ENCODE peak calls at places on chromosomes 5 and 9, in six cellular contexts. R, P, X, D, N and I are unnamed samples. For H3K27me3 and H3K36me3, the result is how much of the 10 kb centered on the place peaks cover.

GRCh38 chr9:110180713-110181434 is 27.1 kb downstream of the C9orf152 start:
- DNase-seq in R (no peak), P (no peak), X (peak), D (no peak), N (no peak), I (no peak)

GRCh38 chr9:135348788-135349150 is 130.8 kb upstream of the PPP1R26 start:
- DNase-seq in R (no peak), P (no peak), X (no peak), D (no peak), N (no peak), I (no peak)

GRCh38 chr5:62538017-62538942 is 40.3 kb upstream of the LRRC70 start:
- DNase-seq in R (no peak), P (no peak), X (no peak), D (no peak), N (no peak), I (no peak)

GRCh38 chr5:76641514-76642120 is 18.4 kb upstream of the F2RL2 start:
- DNase-seq in R (peak), P (no peak), X (peak), D (peak), N (peak), I (peak)

GRCh38 chr5:132506094-132506692 is 15.6 kb upstream of the IRF1 start:
- DNase-seq in R (peak), P (no peak), X (no peak), D (no peak), N (no peak), I (no peak)

GRCh38 chr5:74500037-74500917 is 140.3 kb downstream of the ENC1 start:
- DNase-seq in R (no peak), P (no peak), X (no peak), D (no peak), N (no peak), I (no peak)

GRCh38 chr9:121885345-121885901 is 207.7 kb downstream of the TTLL11 start:
- DNase-seq in R (no peak), P (no peak), X (no peak), D (no peak), N (no peak), I (no peak)

GRCh38 chr5:158785397-158785796 is 314.3 kb downstream of the EBF1 start:
- DNase-seq in R (no peak), P (no peak), X (no peak), D (no peak), N (no peak), I (no peak)

GRCh38 chr5:133220851-133221674 is 169.2 kb downstream of the HSPA4 start:
- DNase-seq in R (no peak), P (no peak), X (no peak), D (no peak), N (no peak), I (no peak)

GRCh38 chr5:140041492-140042421 is 1.3 kb downstream of the NRG2 start:
- DNase-seq in R (peak), P (peak), X (peak), D (peak), N (peak), I (peak)

GRCh38 chr5:127386557-127386956 is 96.0 kb downstream of the MEGF10 start:
- DNase-seq in R (no peak), P (no peak), X (no peak), D (no peak), N (no peak), I (no peak)

GRCh38 chr9:137149942-137150484 is 11.1 kb downstream of the GRIN1 start:
- DNase-seq in R (no peak), P (no peak), X (no peak), D (no peak), N (peak), I (no peak)

GRCh38 chr9:133973111-133973790 is 18.9 kb downstream of the VAV2 start:
- DNase-seq in R (no peak), P (peak), X (no peak), D (no peak), N (no peak), I (no peak)

GRCh38 chr9:18485691-18486090 is 11.7 kb downstream of the ADAMTSL1 start:
- DNase-seq in R (no peak), P (no peak), X (no peak), D (no peak), N (no peak), I (no peak)

GRCh38 chr9:85258823-85259370 is 482.9 kb downstream of the AGTPBP1 start:
- DNase-seq in R (peak), P (no peak), X (peak), D (peak), N (peak), I (peak)

GRCh38 chr5:152689275-152689711 is 284.2 kb upstream of the NMUR2 start:
- DNase-seq in R (peak), P (no peak), X (no peak), D (no peak), N (no peak), I (no peak)

GRCh38 chr9:37618817-37619216 is 26.4 kb upstream of the TOMM5 start:
- DNase-seq in R (peak), P (no peak), X (no peak), D (no peak), N (no peak), I (no peak)

GRCh38 chr5:81717815-81718214 is 33.1 kb downstream of the SSBP2 start:
- DNase-seq in R (no peak), P (no peak), X (no peak), D (no peak), N (no peak), I (no peak)

GRCh38 chr9:88007291-88007650 is 32.9 kb upstream of the CDK20 start:
- DNase-seq in R (no peak), P (no peak), X (no peak), D (no peak), N (no peak), I (no peak)

GRCh38 chr5:172881691-172882370 is 47.8 kb downstream of the ERGIC1 start:
- DNase-seq in R (no peak), P (peak), X (peak), D (peak), N (peak), I (no peak)

GRCh38 chr5:88660947-88661869 is 221.8 kb downstream of the MEF2C start:
- DNase-seq in R (peak), P (no peak), X (no peak), D (peak), N (no peak), I (no peak)

GRCh38 chr5:172777381-172778222 is 6.6 kb upstream of the DUSP1 start:
- DNase-seq in R (no peak), P (peak), X (peak), D (peak), N (peak), I (peak)

GRCh38 chr9:101586651-101587050 is 8.1 kb downstream of the PPP3R2 start:
- DNase-seq in R (no peak), P (no peak), X (no peak), D (no peak), N (no peak), I (no peak)

GRCh38 chr5:39253211-39253610 is 33.8 kb upstream of the FYB1 start:
- DNase-seq in R (no peak), P (no peak), X (no peak), D (no peak), N (no peak), I (no peak)

GRCh38 chr5:137090151-137090550 is 409.0 kb downstream of the SPOCK1 start:
- DNase-seq in R (no peak), P (no peak), X (no peak), D (no peak), N (no peak), I (no peak)

GRCh38 chr5:88251048-88251711 is 17.5 kb downstream of the TMEM161B start:
- DNase-seq in R (no peak), P (no peak), X (no peak), D (no peak), N (no peak), I (no peak)

GRCh38 chr9:98101868-98102273 is 17.2 kb downstream of the TRIM14 start:
- DNase-seq in R (no peak), P (peak), X (no peak), D (no peak), N (peak), I (no peak)

GRCh38 chr9:137480686-137481683 is 21.9 kb upstream of the NSMF start:
- DNase-seq in R (no peak), P (no peak), X (no peak), D (no peak), N (no peak), I (no peak)

GRCh38 chr9:69671904-69672827 is at the start of gene APBA1:
- DNase-seq in R (peak), P (peak), X (peak), D (peak), N (peak), I (peak)

GRCh38 chr5:171149333-171149732 is 159.7 kb upstream of the TLX3 start:
- DNase-seq in R (no peak), P (no peak), X (no peak), D (no peak), N (no peak), I (no peak)

GRCh38 chr5:81021951-81022687 is 62.0 kb downstream of the RASGRF2 start:
- DNase-seq in R (no peak), P (no peak), X (no peak), D (no peak), N (no peak), I (no peak)

GRCh38 chr9:6711403-6711802 is 46.4 kb upstream of the KDM4C start:
- DNase-seq in R (no peak), P (no peak), X (no peak), D (no peak), N (no peak), I (no peak)

GRCh38 chr5:175351126-175351525 is 92.9 kb downstream of the DRD1 start:
- DNase-seq in R (no peak), P (no peak), X (no peak), D (no peak), N (no peak), I (no peak)

DNA sequence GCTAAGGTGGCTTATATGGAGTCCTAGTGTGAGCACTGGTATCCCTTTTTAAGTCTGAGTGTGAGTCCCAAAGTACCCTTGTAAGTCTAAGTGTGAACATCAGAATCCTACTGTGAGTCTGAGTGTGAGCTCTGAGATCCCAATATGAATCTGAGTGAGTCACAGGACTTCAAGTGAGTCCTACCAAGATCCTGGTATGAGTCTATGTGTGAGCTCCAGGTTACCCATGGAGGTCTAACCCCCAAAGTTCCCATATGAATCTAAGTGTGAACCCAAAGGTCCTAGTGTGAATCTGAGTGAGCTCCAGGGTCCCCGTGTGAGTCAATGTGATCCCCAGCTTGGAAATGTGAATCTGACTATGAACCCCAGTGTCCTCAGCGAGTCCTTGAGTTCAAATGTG is 2.3 kb downstream of the CNTFR start:
- DNase-seq in R (no peak), P (no peak), X (no peak), D (no peak), N (no peak), I (no peak)
- H3K27me3 ChIP-seq in R (under half), P (half or more), X (half or more), D (under half), N (half or more), I (under half)

GRCh38 chr9:30677256-30677655 is 1707.2 kb upstream of the ACO1 start:
- DNase-seq in R (no peak), P (no peak), X (no peak), D (no peak), N (no peak), I (no peak)

GRCh38 chr9:30673132-30673531 is 1711.3 kb upstream of the ACO1 start:
- DNase-seq in R (no peak), P (no peak), X (no peak), D (no peak), N (no peak), I (no peak)

GRCh38 chr9:30670805-30671562 is 1713.5 kb upstream of the ACO1 start:
- DNase-seq in R (no peak), P (peak), X (no peak), D (no peak), N (no peak), I (no peak)

DNA sequence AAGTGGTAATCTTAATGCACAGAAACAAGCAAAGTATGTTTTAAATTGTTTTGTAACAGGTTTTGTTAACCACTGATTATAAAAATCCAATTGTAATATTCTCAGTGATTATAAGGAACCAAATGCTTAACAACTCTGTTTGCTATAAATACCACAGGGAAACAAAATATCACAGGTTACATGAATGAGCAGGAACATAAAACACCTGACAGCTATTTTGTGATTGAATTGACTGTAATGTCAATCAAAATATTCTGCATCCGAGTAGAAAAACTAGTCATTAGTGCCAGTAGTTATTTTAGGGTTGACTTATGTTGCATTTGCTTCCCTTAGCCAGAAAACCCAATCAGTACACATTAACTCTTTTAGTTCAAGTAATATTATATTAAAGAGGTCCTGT is 1707.8 kb upstream of the ACO1 start:
- DNase-seq in R (no peak), P (no peak), X (no peak), D (no peak), N (no peak), I (no peak)
- H3K36me3 ChIP-seq in R (under half), P (under half), X (under half), D (under half), N (under half), I (under half)

GRCh38 chr5:113367586-113367985 is 67.2 kb downstream of the TSSK1B start:
- DNase-seq in R (peak), P (no peak), X (no peak), D (no peak), N (no peak), I (no peak)
- H3K27me3 ChIP-seq in R (under half), P (under half), X (under half), D (under half), N (under half), I (under half)

GRCh38 chr5:45098483-45098882 is 289.7 kb downstream of the MRPS30 start:
- DNase-seq in R (no peak), P (no peak), X (no peak), D (no peak), N (no peak), I (no peak)
- H3K36me3 ChIP-seq in R (under half), P (under half), X (under half), D (under half), N (under half), I (under half)

DNA sequence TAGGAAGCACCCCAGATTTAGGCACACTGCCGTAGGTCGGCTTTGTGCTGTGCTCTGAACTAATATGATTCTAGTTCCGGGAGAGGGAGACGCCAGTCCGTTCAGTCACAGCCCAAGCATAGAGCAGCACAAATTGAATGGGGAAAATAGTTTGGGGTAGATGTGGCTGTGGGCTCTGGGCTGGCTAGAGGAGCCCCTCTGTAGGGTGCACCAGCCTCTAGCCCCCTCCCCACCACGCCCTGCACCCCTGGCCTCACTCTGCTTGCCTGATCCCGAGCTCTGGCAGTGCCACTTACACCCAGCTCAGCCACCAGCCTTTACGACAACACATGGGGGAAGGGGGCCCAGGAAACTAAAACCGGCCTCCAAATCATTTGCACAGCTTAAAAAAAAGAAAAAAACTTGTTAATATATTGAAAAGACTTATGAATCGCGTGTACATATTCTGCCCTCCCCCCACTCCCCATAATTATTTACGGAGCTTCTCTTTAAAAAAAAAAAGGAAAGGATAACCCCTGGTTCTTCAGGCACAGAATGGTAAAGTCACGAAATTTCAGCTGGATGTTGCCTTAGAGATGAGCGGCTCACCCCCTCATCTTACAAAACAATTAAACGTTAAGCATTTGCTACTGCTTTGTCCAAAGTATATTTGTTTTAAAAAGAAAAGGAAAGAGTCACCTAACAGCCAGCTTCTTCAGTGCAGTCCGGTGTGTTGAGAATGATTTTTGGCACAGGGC is 3.4 kb downstream of the LMX1B start:
- DNase-seq in R (no peak), P (no peak), X (no peak), D (no peak), N (no peak), I (no peak)
- H3K27me3 ChIP-seq in R (half or more), P (half or more), X (half or more), D (half or more), N (half or more), I (half or more)

DNA sequence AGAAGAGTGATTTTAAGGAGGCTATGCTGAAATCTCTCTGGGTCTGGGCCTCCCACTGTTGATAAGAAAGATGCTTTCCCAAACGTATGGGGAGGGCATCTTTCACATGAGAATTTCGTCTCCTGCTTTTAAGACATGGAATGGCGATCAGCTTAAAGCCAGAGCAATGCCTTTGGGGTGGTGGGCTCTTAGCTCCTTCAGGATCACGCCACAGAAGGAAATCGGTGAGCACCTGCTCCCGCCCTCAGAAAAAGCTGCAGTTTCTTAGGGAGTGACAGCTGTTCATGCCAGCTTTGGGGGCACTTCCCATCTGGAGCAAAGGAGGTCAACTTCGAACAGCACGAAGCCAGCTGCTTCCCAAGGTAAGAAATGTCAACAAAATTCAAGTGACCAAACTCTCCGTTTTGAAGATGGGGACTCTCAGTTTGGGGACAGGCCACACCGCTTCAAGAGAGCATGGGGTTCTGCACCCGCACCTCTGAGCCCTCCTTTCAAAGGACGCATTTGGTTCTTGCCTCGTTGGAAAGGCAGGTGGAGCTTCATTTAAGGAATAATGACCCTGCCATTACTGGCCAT is 39.0 kb downstream of the TRIP13 start:
- DNase-seq in R (no peak), P (no peak), X (peak), D (no peak), N (no peak), I (no peak)
- H3K36me3 ChIP-seq in R (under half), P (under half), X (under half), D (under half), N (under half), I (under half)

GRCh38 chr5:55226934-55227737 is at the start of gene MCIDAS:
- DNase-seq in R (peak), P (peak), X (no peak), D (no peak), N (peak), I (peak)

GRCh38 chr5:55223219-55223987 is 3.7 kb downstream of the MCIDAS start:
- DNase-seq in R (no peak), P (no peak), X (no peak), D (no peak), N (no peak), I (no peak)

GRCh38 chr5:55223988-55224240 is 3.2 kb downstream of the MCIDAS start:
- DNase-seq in R (no peak), P (no peak), X (no peak), D (no peak), N (no peak), I (no peak)

GRCh38 chr5:55226027-55226933 is 835 bp downstream of the MCIDAS start:
- DNase-seq in R (peak), P (peak), X (no peak), D (no peak), N (peak), I (peak)

DNA sequence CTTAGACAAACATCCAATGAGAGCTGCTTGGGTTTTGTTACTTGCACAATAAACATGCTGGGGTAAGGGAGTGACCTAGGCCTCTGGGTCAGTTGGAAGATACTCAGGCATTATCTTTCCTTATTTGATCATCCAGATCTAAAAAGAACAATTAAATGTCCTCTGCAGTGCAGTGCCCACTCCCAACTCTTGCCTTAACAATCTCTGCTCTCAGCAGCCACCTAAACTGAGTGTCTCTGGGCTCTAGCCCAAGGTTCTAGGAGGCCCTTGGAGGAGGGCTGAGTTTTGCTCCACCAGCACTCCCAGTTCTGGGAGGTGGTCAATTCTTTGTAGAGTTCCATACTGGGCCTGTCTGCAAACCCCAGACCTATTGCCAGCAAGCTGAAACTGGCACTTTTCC is 1.8 kb downstream of the MCIDAS start:
- DNase-seq in R (no peak), P (no peak), X (no peak), D (no peak), N (no peak), I (no peak)
- H3K27me3 ChIP-seq in R (under half), P (half or more), X (half or more), D (half or more), N (half or more), I (half or more)

GRCh38 chr5:168529361-168530234 is 493 bp downstream of the FBLL1 start:
- DNase-seq in R (no peak), P (no peak), X (no peak), D (no peak), N (no peak), I (no peak)
- H3K36me3 ChIP-seq in R (under half), P (under half), X (under half), D (under half), N (under half), I (under half)

GRCh38 chr9:123359106-123359505 is 3.1 kb downstream of the CRB2 start:
- DNase-seq in R (no peak), P (no peak), X (no peak), D (no peak), N (no peak), I (no peak)
- H3K27me3 ChIP-seq in R (under half), P (under half), X (under half), D (under half), N (under half), I (under half)

GRCh38 chr5:150729859-150730258 is 29.0 kb downstream of the DCTN4 start:
- DNase-seq in R (no peak), P (no peak), X (no peak), D (no peak), N (no peak), I (no peak)
- H3K36me3 ChIP-seq in R (half or more), P (half or more), X (half or more), D (under half), N (half or more), I (under half)